ENCODE peak calls at places on chromosomes 6 and 20, in ten cellular contexts. D, Z, W, I, K, N, G, F, X and C are unnamed samples. For H3K4me1, the result is how much of the 10 kb centered on the place peaks cover.

GRCh38 chr20:3412600-3413392 is 5.3 kb upstream of the DNAAF9 start:
- DNase-seq in D (no peak), Z (no peak), W (no peak), I (no peak), K (no peak), N (no peak), G (no peak), F (no peak), X (no peak), C (no peak)

GRCh38 chr6:15536201-15536955 is 126.5 kb downstream of the DTNBP1 start:
- DNase-seq in D (no peak), Z (no peak), W (no peak), I (no peak), K (no peak), N (no peak), G (no peak), F (no peak), X (no peak), C (no peak)

GRCh38 chr6:16057411-16057810 is 71.5 kb upstream of the MYLIP start:
- DNase-seq in D (no peak), Z (no peak), W (no peak), I (no peak), K (no peak), N (no peak), G (no peak), F (no peak), X (no peak), C (no peak)

GRCh38 chr20:41003143-41003932 is 25.3 kb upstream of the TOP1 start:
- DNase-seq in D (peak), Z (peak), W (no peak), I (peak), K (no peak), N (peak), G (peak), F (peak), X (peak), C (peak)

GRCh38 chr6:31386977-31387376 is 16.4 kb upstream of the MICA start:
- DNase-seq in D (no peak), Z (no peak), W (no peak), I (no peak), K (no peak), N (no peak), G (no peak), F (peak), X (no peak), C (no peak)

GRCh38 chr20:32648761-32649615 is 24.8 kb downstream of the C20orf203 start:
- DNase-seq in D (no peak), Z (no peak), W (no peak), I (no peak), K (no peak), N (no peak), G (no peak), F (no peak), X (peak), C (no peak)

GRCh38 chr6:125245523-125246264 is 56.1 kb downstream of the HDDC2 start:
- DNase-seq in D (no peak), Z (no peak), W (no peak), I (no peak), K (no peak), N (no peak), G (no peak), F (no peak), X (no peak), C (no peak)

GRCh38 chr6:109816452-109817374 is 125.6 kb downstream of the FIG4 start:
- DNase-seq in D (no peak), Z (no peak), W (peak), I (no peak), K (no peak), N (no peak), G (no peak), F (no peak), X (no peak), C (no peak)

GRCh38 chr20:64107736-64108457 is 532 bp upstream of the NPBWR2 start:
- DNase-seq in D (no peak), Z (no peak), W (no peak), I (no peak), K (no peak), N (no peak), G (no peak), F (peak), X (no peak), C (peak)

GRCh38 chr6:14784596-14785360 is 461.1 kb upstream of the JARID2 start:
- DNase-seq in D (no peak), Z (no peak), W (no peak), I (no peak), K (no peak), N (no peak), G (no peak), F (no peak), X (peak), C (no peak)

GRCh38 chr6:109508166-109508860 is 25.3 kb upstream of the ZBTB24 start:
- DNase-seq in D (no peak), Z (no peak), W (no peak), I (no peak), K (no peak), N (no peak), G (no peak), F (no peak), X (no peak), C (no peak)

GRCh38 chr6:157244175-157244574 is 79.1 kb downstream of the TMEM242 start:
- DNase-seq in D (no peak), Z (no peak), W (no peak), I (peak), K (no peak), N (no peak), G (peak), F (no peak), X (peak), C (no peak)

GRCh38 chr6:170358496-170358895 is 51.9 kb downstream of the FAM120B start:
- DNase-seq in D (no peak), Z (no peak), W (no peak), I (no peak), K (no peak), N (no peak), G (no peak), F (no peak), X (no peak), C (no peak)

GRCh38 chr20:14055127-14055742 is 59.9 kb downstream of the MACROD2 start:
- DNase-seq in D (no peak), Z (no peak), W (peak), I (peak), K (peak), N (no peak), G (peak), F (no peak), X (peak), C (no peak)

GRCh38 chr6:14452567-14453527 is 335.3 kb downstream of the CD83 start:
- DNase-seq in D (peak), Z (no peak), W (no peak), I (no peak), K (peak), N (no peak), G (peak), F (no peak), X (no peak), C (no peak)

GRCh38 chr20:47973519-47974233 is 188.4 kb upstream of the SULF2 start:
- DNase-seq in D (no peak), Z (no peak), W (no peak), I (no peak), K (no peak), N (no peak), G (peak), F (no peak), X (no peak), C (no peak)

GRCh38 chr20:52193133-52193532 is 1.6 kb upstream of the ZFP64 start:
- DNase-seq in D (no peak), Z (no peak), W (no peak), I (no peak), K (no peak), N (no peak), G (no peak), F (no peak), X (no peak), C (no peak)

GRCh38 chr20:57656252-57656820 is 36.1 kb upstream of the ZBP1 start:
- DNase-seq in D (peak), Z (peak), W (no peak), I (no peak), K (peak), N (peak), G (no peak), F (peak), X (no peak), C (peak)

GRCh38 chr20:35912877-35913276 is 41.4 kb downstream of the SCAND1 start:
- DNase-seq in D (no peak), Z (no peak), W (no peak), I (no peak), K (no peak), N (no peak), G (no peak), F (no peak), X (no peak), C (no peak)

DNA sequence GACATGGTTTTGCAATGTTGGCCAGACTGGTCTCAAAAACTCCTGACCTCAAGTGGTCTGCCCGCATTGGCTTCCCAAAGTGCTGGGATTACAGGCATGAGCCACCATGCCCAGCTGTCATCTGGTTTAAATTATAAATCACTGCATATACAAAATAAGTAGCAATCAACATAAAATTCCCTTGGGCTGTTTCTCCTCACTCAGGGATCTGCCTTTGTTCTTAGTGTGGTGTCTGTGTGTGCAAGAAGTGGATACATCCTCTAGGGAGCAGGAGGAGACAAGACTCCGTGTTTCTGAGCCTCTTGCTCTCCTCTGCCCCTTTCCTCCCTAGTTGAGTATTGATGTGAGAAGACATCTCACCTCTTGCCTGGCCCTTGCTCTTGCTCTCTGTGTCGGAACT is 65.2 kb upstream of the ADGRF4 start:
- DNase-seq in D (no peak), Z (no peak), W (no peak), I (peak), K (no peak), N (no peak), G (peak), F (no peak), X (peak), C (no peak)
- TF ChIP-seq CTCF in D (no peak), Z (no peak), W (no peak), I (peak), K (no peak), N (no peak), G (no peak), F (no peak), X (peak), C (no peak)

DNA sequence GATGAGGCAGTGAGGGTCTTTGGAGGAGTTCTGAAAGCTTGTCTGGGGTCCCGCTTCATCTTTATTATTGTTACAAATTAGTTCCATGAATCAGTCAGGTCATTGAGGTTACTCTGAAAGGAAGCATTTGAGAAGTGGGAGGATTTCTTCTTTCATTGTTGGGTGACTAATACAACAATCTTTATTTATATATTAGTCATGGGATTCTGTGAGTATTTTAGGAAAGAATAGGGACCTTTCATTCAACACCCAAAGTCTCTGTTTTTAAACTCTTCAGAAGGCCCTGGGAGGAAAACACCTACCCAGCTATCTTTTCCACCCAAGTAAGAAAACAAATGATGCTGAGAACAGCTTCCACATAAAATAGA is 98.3 kb downstream of the SOD2 start:
- DNase-seq in D (no peak), Z (no peak), W (no peak), I (peak), K (no peak), N (no peak), G (peak), F (no peak), X (no peak), C (no peak)
- H3K4me3 ChIP-seq in D (no peak), Z (no peak), W (no peak), I (no peak), K (no peak), N (peak), G (no peak), F (no peak), X (no peak), C (no peak)

GRCh38 chr6:139981810-139982550 is 607.5 kb upstream of the CITED2 start:
- DNase-seq in D (no peak), Z (no peak), W (peak), I (peak), K (no peak), N (no peak), G (peak), F (no peak), X (peak), C (no peak)
- H3K4me1 ChIP-seq in D (under half), Z (under half), W (under half), I (half or more), K (under half), N (half or more), G (under half), F (under half), X (under half), C (under half)

GRCh38 chr20:10701607-10702006 is 27.8 kb upstream of the JAG1 start:
- DNase-seq in D (no peak), Z (no peak), W (no peak), I (no peak), K (no peak), N (no peak), G (no peak), F (no peak), X (no peak), C (no peak)
- TF ChIP-seq CTCF in D (no peak), Z (no peak), W (no peak), I (no peak), K (no peak), N (no peak), G (no peak), F (no peak), X (no peak), C (no peak)

GRCh38 chr6:6629416-6629815 is 40.9 kb downstream of the LY86 start:
- DNase-seq in D (no peak), Z (no peak), W (no peak), I (peak), K (no peak), N (no peak), G (no peak), F (no peak), X (no peak), C (no peak)
- H3K4me3 ChIP-seq in D (no peak), Z (no peak), W (no peak), I (no peak), K (no peak), N (no peak), G (no peak), F (no peak), X (no peak), C (no peak)